ENCODE peak calls at places on chromosome 17, in ten cellular contexts. One of them, this sample, is unnamed.

GRCh38 chr17:5537251-5537650 is 47.1 kb downstream of the NLRP1 start:
- DNase-seq in GM06990: no peak
- DNase-seq in HT-29: no peak
- DNase-seq in AG20443: no peak
- DNase-seq in omental fat pad: no peak
- DNase-seq in NB4: no peak
- DNase-seq in heart right ventricle: no peak
- DNase-seq in stimulated activated CD4-positive, alpha-beta T cell treated with anti-CD3 and anti-CD28 coated beads, TNF-alpha, amount 100 ng/mL, for 4 hours: no peak
- DNase-seq in RWPE1: no peak
- DNase-seq in RPMI7951: peak; percentile 95
- DNase-seq in this sample: no peak

GRCh38 chr17:43713494-43714162 is 45.0 kb downstream of the SOST start:
- DNase-seq in RPMI7951: no peak
- DNase-seq in RWPE1: peak; percentile 36
- DNase-seq in GM06990: no peak
- DNase-seq in omental fat pad: no peak
- DNase-seq in AG20443: peak; percentile 84
- DNase-seq in stimulated activated CD4-positive, alpha-beta T cell treated with anti-CD3 and anti-CD28 coated beads, TNF-alpha, amount 100 ng/mL, for 4 hours: no peak
- DNase-seq in HT-29: no peak
- DNase-seq in NB4: peak; percentile 30
- DNase-seq in heart right ventricle: peak; percentile 51
- DNase-seq in this sample: no peak

GRCh38 chr17:73686961-73687360 is 42.7 kb upstream of the SDK2 start:
- DNase-seq in stimulated activated CD4-positive, alpha-beta T cell treated with anti-CD3 and anti-CD28 coated beads, TNF-alpha, amount 100 ng/mL, for 4 hours: no peak
- DNase-seq in AG20443: no peak
- DNase-seq in omental fat pad: no peak
- DNase-seq in HT-29: no peak
- DNase-seq in RPMI7951: no peak
- DNase-seq in NB4: no peak
- DNase-seq in heart right ventricle: no peak
- DNase-seq in RWPE1: no peak
- DNase-seq in GM06990: no peak
- DNase-seq in this sample: no peak

GRCh38 chr17:39617100-39617445 is 9.4 kb upstream of the NEUROD2 start:
- DNase-seq in RWPE1: no peak
- DNase-seq in NB4: no peak
- DNase-seq in GM06990: no peak
- DNase-seq in AG20443: no peak
- DNase-seq in stimulated activated CD4-positive, alpha-beta T cell treated with anti-CD3 and anti-CD28 coated beads, TNF-alpha, amount 100 ng/mL, for 4 hours: no peak
- DNase-seq in heart right ventricle: no peak
- DNase-seq in RPMI7951: no peak
- DNase-seq in omental fat pad: no peak
- DNase-seq in HT-29: no peak
- DNase-seq in this sample: no peak

GRCh38 chr17:41421116-41421515 is 3.3 kb downstream of the KRT37 start:
- DNase-seq in RWPE1: peak; percentile 70
- DNase-seq in omental fat pad: no peak
- DNase-seq in heart right ventricle: no peak
- DNase-seq in stimulated activated CD4-positive, alpha-beta T cell treated with anti-CD3 and anti-CD28 coated beads, TNF-alpha, amount 100 ng/mL, for 4 hours: no peak
- DNase-seq in AG20443: peak; percentile 47
- DNase-seq in GM06990: no peak
- DNase-seq in RPMI7951: peak; percentile 81
- DNase-seq in NB4: no peak
- DNase-seq in HT-29: no peak
- DNase-seq in this sample: no peak

GRCh38 chr17:17414316-17414937 is 62.4 kb upstream of the MED9 start:
- DNase-seq in GM06990: no peak
- DNase-seq in omental fat pad: no peak
- DNase-seq in AG20443: peak; percentile 82
- DNase-seq in stimulated activated CD4-positive, alpha-beta T cell treated with anti-CD3 and anti-CD28 coated beads, TNF-alpha, amount 100 ng/mL, for 4 hours: no peak
- DNase-seq in NB4: no peak
- DNase-seq in HT-29: no peak
- DNase-seq in RPMI7951: peak; percentile 64
- DNase-seq in heart right ventricle: no peak
- DNase-seq in RWPE1: no peak
- DNase-seq in this sample: peak; percentile 12

GRCh38 chr17:80470603-80471002 is 5.8 kb downstream of the NPTX1 start:
- DNase-seq in NB4: no peak
- DNase-seq in RPMI7951: no peak
- DNase-seq in HT-29: no peak
- DNase-seq in AG20443: no peak
- DNase-seq in RWPE1: no peak
- DNase-seq in heart right ventricle: no peak
- DNase-seq in stimulated activated CD4-positive, alpha-beta T cell treated with anti-CD3 and anti-CD28 coated beads, TNF-alpha, amount 100 ng/mL, for 4 hours: no peak
- DNase-seq in GM06990: no peak
- DNase-seq in omental fat pad: no peak
- DNase-seq in this sample: no peak

GRCh38 chr17:74987909-74988711 is 678 bp downstream of the CDR2L start:
- DNase-seq in RWPE1: no peak
- DNase-seq in RPMI7951: peak; percentile 66
- DNase-seq in HT-29: peak; percentile 43
- DNase-seq in omental fat pad: peak; percentile 75
- DNase-seq in NB4: peak; percentile 52
- DNase-seq in stimulated activated CD4-positive, alpha-beta T cell treated with anti-CD3 and anti-CD28 coated beads, TNF-alpha, amount 100 ng/mL, for 4 hours: no peak
- DNase-seq in heart right ventricle: peak; percentile 85
- DNase-seq in GM06990: no peak
- DNase-seq in AG20443: peak; percentile 86
- DNase-seq in this sample: peak; percentile 86

GRCh38 chr17:10233157-10233556 is 34.8 kb upstream of the GAS7 start:
- DNase-seq in RWPE1: no peak
- DNase-seq in stimulated activated CD4-positive, alpha-beta T cell treated with anti-CD3 and anti-CD28 coated beads, TNF-alpha, amount 100 ng/mL, for 4 hours: no peak
- DNase-seq in AG20443: no peak
- DNase-seq in RPMI7951: no peak
- DNase-seq in HT-29: no peak
- DNase-seq in GM06990: no peak
- DNase-seq in heart right ventricle: no peak
- DNase-seq in omental fat pad: no peak
- DNase-seq in NB4: peak; percentile 40
- DNase-seq in this sample: no peak

GRCh38 chr17:82848022-82848592 is 8.3 kb upstream of the ZNF750 start:
- DNase-seq in AG20443: peak; percentile 28
- DNase-seq in NB4: no peak
- DNase-seq in RWPE1: peak; percentile 65
- DNase-seq in HT-29: peak; percentile 73
- DNase-seq in heart right ventricle: peak; percentile 50
- DNase-seq in GM06990: no peak
- DNase-seq in RPMI7951: no peak
- DNase-seq in stimulated activated CD4-positive, alpha-beta T cell treated with anti-CD3 and anti-CD28 coated beads, TNF-alpha, amount 100 ng/mL, for 4 hours: no peak
- DNase-seq in omental fat pad: no peak
- DNase-seq in this sample: peak; percentile 72

GRCh38 chr17:28864991-28865849 is 10.4 kb downstream of the ERAL1 start:
- DNase-seq in AG20443: no peak
- DNase-seq in stimulated activated CD4-positive, alpha-beta T cell treated with anti-CD3 and anti-CD28 coated beads, TNF-alpha, amount 100 ng/mL, for 4 hours: no peak
- DNase-seq in omental fat pad: no peak
- DNase-seq in RWPE1: no peak
- DNase-seq in GM06990: no peak
- DNase-seq in HT-29: peak; percentile 28
- DNase-seq in RPMI7951: no peak
- DNase-seq in NB4: peak; percentile 1
- DNase-seq in heart right ventricle: no peak
- DNase-seq in this sample: no peak

GRCh38 chr17:16214190-16215001 is 938 bp downstream of the NCOR1 start:
- DNase-seq in HT-29: peak; percentile 55
- DNase-seq in stimulated activated CD4-positive, alpha-beta T cell treated with anti-CD3 and anti-CD28 coated beads, TNF-alpha, amount 100 ng/mL, for 4 hours: no peak
- DNase-seq in heart right ventricle: no peak
- DNase-seq in omental fat pad: no peak
- DNase-seq in RWPE1: no peak
- DNase-seq in NB4: no peak
- DNase-seq in AG20443: no peak
- DNase-seq in GM06990: no peak
- DNase-seq in RPMI7951: no peak
- DNase-seq in this sample: no peak

GRCh38 chr17:61412860-61413653 is 13.4 kb downstream of the TBX2 start:
- DNase-seq in omental fat pad: no peak
- DNase-seq in AG20443: no peak
- DNase-seq in RPMI7951: no peak
- DNase-seq in heart right ventricle: no peak
- DNase-seq in RWPE1: no peak
- DNase-seq in NB4: no peak
- DNase-seq in stimulated activated CD4-positive, alpha-beta T cell treated with anti-CD3 and anti-CD28 coated beads, TNF-alpha, amount 100 ng/mL, for 4 hours: no peak
- DNase-seq in HT-29: no peak
- DNase-seq in GM06990: no peak
- DNase-seq in this sample: peak; percentile 30

GRCh38 chr17:11279776-11280344 is 38.8 kb downstream of the SHISA6 start:
- DNase-seq in heart right ventricle: no peak
- DNase-seq in GM06990: no peak
- DNase-seq in omental fat pad: no peak
- DNase-seq in NB4: no peak
- DNase-seq in RPMI7951: no peak
- DNase-seq in RWPE1: no peak
- DNase-seq in AG20443: no peak
- DNase-seq in HT-29: no peak
- DNase-seq in stimulated activated CD4-positive, alpha-beta T cell treated with anti-CD3 and anti-CD28 coated beads, TNF-alpha, amount 100 ng/mL, for 4 hours: no peak
- DNase-seq in this sample: no peak

GRCh38 chr17:1423456-1424135 is 23.6 kb upstream of the YWHAE start:
- DNase-seq in AG20443: no peak
- DNase-seq in GM06990: no peak
- DNase-seq in NB4: no peak
- DNase-seq in RWPE1: peak; percentile 23
- DNase-seq in stimulated activated CD4-positive, alpha-beta T cell treated with anti-CD3 and anti-CD28 coated beads, TNF-alpha, amount 100 ng/mL, for 4 hours: no peak
- DNase-seq in HT-29: no peak
- DNase-seq in heart right ventricle: no peak
- DNase-seq in omental fat pad: no peak
- DNase-seq in RPMI7951: no peak
- DNase-seq in this sample: no peak

GRCh38 chr17:69523252-69523861 is 108.9 kb downstream of the MAP2K6 start:
- DNase-seq in NB4: peak; percentile 44
- DNase-seq in heart right ventricle: no peak
- DNase-seq in HT-29: peak; percentile 50
- DNase-seq in omental fat pad: no peak
- DNase-seq in stimulated activated CD4-positive, alpha-beta T cell treated with anti-CD3 and anti-CD28 coated beads, TNF-alpha, amount 100 ng/mL, for 4 hours: no peak
- DNase-seq in GM06990: no peak
- DNase-seq in AG20443: peak; percentile 73
- DNase-seq in RWPE1: peak; percentile 42
- DNase-seq in RPMI7951: peak; percentile 50
- DNase-seq in this sample: no peak

GRCh38 chr17:57935833-57936807 is 19.1 kb downstream of the CUEDC1 start:
- DNase-seq in RWPE1: no peak
- DNase-seq in stimulated activated CD4-positive, alpha-beta T cell treated with anti-CD3 and anti-CD28 coated beads, TNF-alpha, amount 100 ng/mL, for 4 hours: no peak
- DNase-seq in GM06990: no peak
- DNase-seq in NB4: peak; percentile 73
- DNase-seq in heart right ventricle: peak; percentile 67
- DNase-seq in AG20443: peak; percentile 86
- DNase-seq in RPMI7951: peak; percentile 85
- DNase-seq in omental fat pad: no peak
- DNase-seq in HT-29: peak; percentile 92
- DNase-seq in this sample: peak; percentile 48

GRCh38 chr17:12996941-12997340 is 20.9 kb downstream of the ELAC2 start:
- DNase-seq in RWPE1: no peak
- DNase-seq in AG20443: no peak
- DNase-seq in stimulated activated CD4-positive, alpha-beta T cell treated with anti-CD3 and anti-CD28 coated beads, TNF-alpha, amount 100 ng/mL, for 4 hours: no peak
- DNase-seq in heart right ventricle: no peak
- DNase-seq in GM06990: no peak
- DNase-seq in NB4: no peak
- DNase-seq in HT-29: no peak
- DNase-seq in RPMI7951: no peak
- DNase-seq in omental fat pad: no peak
- DNase-seq in this sample: no peak

GRCh38 chr17:50660042-50660886 is 25.6 kb downstream of the ABCC3 start:
- DNase-seq in HT-29: peak; percentile 86
- DNase-seq in AG20443: peak; percentile 65
- DNase-seq in RWPE1: no peak
- DNase-seq in NB4: peak; percentile 37
- DNase-seq in omental fat pad: no peak
- DNase-seq in stimulated activated CD4-positive, alpha-beta T cell treated with anti-CD3 and anti-CD28 coated beads, TNF-alpha, amount 100 ng/mL, for 4 hours: no peak
- DNase-seq in heart right ventricle: peak; percentile 59
- DNase-seq in RPMI7951: peak; percentile 93
- DNase-seq in GM06990: no peak
- DNase-seq in this sample: no peak

GRCh38 chr17:7897090-7897489 is 8.5 kb downstream of the CHD3 start:
- DNase-seq in heart right ventricle: no peak
- DNase-seq in HT-29: no peak
- DNase-seq in omental fat pad: no peak
- DNase-seq in RPMI7951: no peak
- DNase-seq in RWPE1: no peak
- DNase-seq in AG20443: no peak
- DNase-seq in GM06990: no peak
- DNase-seq in stimulated activated CD4-positive, alpha-beta T cell treated with anti-CD3 and anti-CD28 coated beads, TNF-alpha, amount 100 ng/mL, for 4 hours: no peak
- DNase-seq in NB4: no peak
- DNase-seq in this sample: no peak

GRCh38 chr17:47232465-47232864 is 21.2 kb upstream of the ITGB3 start:
- DNase-seq in NB4: no peak
- DNase-seq in RPMI7951: no peak
- DNase-seq in omental fat pad: no peak
- DNase-seq in RWPE1: no peak
- DNase-seq in heart right ventricle: no peak
- DNase-seq in AG20443: no peak
- DNase-seq in HT-29: no peak
- DNase-seq in stimulated activated CD4-positive, alpha-beta T cell treated with anti-CD3 and anti-CD28 coated beads, TNF-alpha, amount 100 ng/mL, for 4 hours: no peak
- DNase-seq in GM06990: no peak
- DNase-seq in this sample: no peak

GRCh38 chr17:69246726-69247375 is 18.2 kb upstream of the ABCA10 start:
- DNase-seq in RPMI7951: peak; percentile 37
- DNase-seq in stimulated activated CD4-positive, alpha-beta T cell treated with anti-CD3 and anti-CD28 coated beads, TNF-alpha, amount 100 ng/mL, for 4 hours: no peak
- DNase-seq in RWPE1: peak; percentile 30
- DNase-seq in heart right ventricle: no peak
- DNase-seq in NB4: peak; percentile 50
- DNase-seq in HT-29: peak; percentile 67
- DNase-seq in omental fat pad: no peak
- DNase-seq in GM06990: no peak
- DNase-seq in AG20443: peak; percentile 30
- DNase-seq in this sample: no peak

GRCh38 chr17:70181376-70181775 is 12.0 kb downstream of the KCNJ2 start:
- DNase-seq in RWPE1: no peak
- DNase-seq in omental fat pad: no peak
- DNase-seq in NB4: no peak
- DNase-seq in RPMI7951: no peak
- DNase-seq in stimulated activated CD4-positive, alpha-beta T cell treated with anti-CD3 and anti-CD28 coated beads, TNF-alpha, amount 100 ng/mL, for 4 hours: no peak
- DNase-seq in heart right ventricle: no peak
- DNase-seq in GM06990: no peak
- DNase-seq in HT-29: no peak
- DNase-seq in AG20443: no peak
- DNase-seq in this sample: no peak

GRCh38 chr17:74453665-74454196 is 12.7 kb upstream of the CD300A start:
- DNase-seq in AG20443: peak; percentile 98
- DNase-seq in NB4: no peak
- DNase-seq in GM06990: no peak
- DNase-seq in heart right ventricle: no peak
- DNase-seq in RWPE1: peak; percentile 94
- DNase-seq in omental fat pad: no peak
- DNase-seq in RPMI7951: no peak
- DNase-seq in stimulated activated CD4-positive, alpha-beta T cell treated with anti-CD3 and anti-CD28 coated beads, TNF-alpha, amount 100 ng/mL, for 4 hours: peak; percentile 25
- DNase-seq in HT-29: no peak
- DNase-seq in this sample: peak; percentile 94

GRCh38 chr17:39225974-39226683 is 384 bp upstream of the STAC2 start:
- DNase-seq in RPMI7951: peak; percentile 73
- DNase-seq in stimulated activated CD4-positive, alpha-beta T cell treated with anti-CD3 and anti-CD28 coated beads, TNF-alpha, amount 100 ng/mL, for 4 hours: no peak
- DNase-seq in heart right ventricle: peak; percentile 77
- DNase-seq in omental fat pad: no peak
- DNase-seq in HT-29: no peak
- DNase-seq in RWPE1: no peak
- DNase-seq in GM06990: no peak
- DNase-seq in NB4: no peak
- DNase-seq in AG20443: peak; percentile 81
- DNase-seq in this sample: peak; percentile 86